ENCODE peak calls at places on chromosomes 3 and 15, in six cellular contexts. W, Z, K, R, N and P are unnamed samples.

GRCh38 chr3:156211583-156211982 is 91.2 kb downstream of the KCNAB1 start:
- DNase-seq in W (no peak), Z (no peak), K (peak; percentile 28), R (peak; percentile 95), N (no peak), P (no peak)

GRCh38 chr3:71585891-71586809 is 2.6 kb upstream of the FOXP1 start:
- DNase-seq in W (no peak), Z (no peak), K (peak; percentile 32), R (peak; percentile 58), N (no peak), P (no peak)

GRCh38 chr3:195559723-195560409 is 16.7 kb upstream of the PPP1R2 start:
- DNase-seq in W (no peak), Z (no peak), K (no peak), R (peak; percentile 85), N (no peak), P (no peak)

GRCh38 chr3:189186093-189186492 is 14.3 kb downstream of the TPRG1 start:
- DNase-seq in W (no peak), Z (no peak), K (no peak), R (peak; percentile 66), N (no peak), P (no peak)

GRCh38 chr3:43255675-43256074 is 30.7 kb upstream of the SNRK start:
- DNase-seq in W (no peak), Z (no peak), K (no peak), R (no peak), N (no peak), P (no peak)

GRCh38 chr15:32716960-32717289 is 879 bp upstream of the GREM1 start:
- DNase-seq in W (no peak), Z (no peak), K (no peak), R (no peak), N (no peak), P (no peak)

GRCh38 chr3:156356537-156357363 is 198.2 kb downstream of the SSR3 start:
- DNase-seq in W (no peak), Z (no peak), K (no peak), R (no peak), N (no peak), P (peak; percentile 5)

GRCh38 chr3:88936837-88937236 is 170.6 kb upstream of the EPHA3 start:
- DNase-seq in W (no peak), Z (no peak), K (no peak), R (no peak), N (no peak), P (no peak)

GRCh38 chr3:195113074-195113473 is 157.9 kb downstream of the XXYLT1 start:
- DNase-seq in W (no peak), Z (no peak), K (no peak), R (no peak), N (no peak), P (no peak)

GRCh38 chr3:27677554-27677953 is 44.6 kb downstream of the EOMES start:
- DNase-seq in W (no peak), Z (no peak), K (peak; percentile 37), R (peak; percentile 76), N (peak; percentile 85), P (peak; percentile 88)